ENCODE peak calls at places on chromosome 16, in ten cellular contexts. P, O, W, D, F, Y, S, C, R and H are unnamed samples.

GRCh38 chr16:69476920-69477418 is 52.5 kb downstream of the CYB5B start:
- DNase-seq in Y (peak; percentile 74), F (no peak), D (no peak), O (no peak), C (no peak), P (no peak), R (no peak), S (no peak), W (no peak), H (no peak)

GRCh38 chr16:88049020-88049419 is 97.8 kb downstream of the BANP start:
- DNase-seq in S (no peak), D (no peak), O (no peak), Y (no peak), C (no peak), F (no peak), P (no peak), R (no peak), W (no peak), H (no peak)

GRCh38 chr16:50309156-50309526 is 42.8 kb downstream of the ADCY7 start:
- DNase-seq in Y (no peak), C (no peak), R (no peak), D (no peak), F (no peak), S (no peak), W (no peak), O (no peak), P (no peak), H (no peak)

GRCh38 chr16:55242667-55243066 is 81.3 kb upstream of the IRX6 start:
- DNase-seq in R (no peak), S (no peak), D (no peak), P (no peak), C (no peak), Y (no peak), O (no peak), F (no peak), W (no peak), H (peak; percentile 38)

GRCh38 chr16:17803625-17804410 is 333.1 kb upstream of the XYLT1 start:
- DNase-seq in P (no peak), O (no peak), R (no peak), D (no peak), S (no peak), W (no peak), C (no peak), Y (peak; percentile 15), F (no peak), H (no peak)

GRCh38 chr16:47858333-47859067 is 297.3 kb downstream of the ABCC12 start:
- DNase-seq in R (no peak), S (no peak), D (no peak), O (no peak), F (no peak), W (no peak), Y (no peak), P (peak; percentile 70), C (no peak), H (no peak)

GRCh38 chr16:55120408-55120807 is 189.7 kb downstream of the IRX5 start:
- DNase-seq in S (no peak), Y (no peak), W (peak; percentile 47), O (no peak), C (no peak), P (peak; percentile 29), F (no peak), R (no peak), D (no peak), H (peak; percentile 27)

GRCh38 chr16:65297453-65297852 is 175.6 kb upstream of the CDH11 start:
- DNase-seq in D (no peak), W (no peak), Y (no peak), R (no peak), P (no peak), C (no peak), S (no peak), O (no peak), F (no peak), H (no peak)

GRCh38 chr16:81036751-81037350 is 1.2 kb downstream of the ATMIN start:
- DNase-seq in Y (peak; percentile 42), D (no peak), S (no peak), O (peak; percentile 11), P (no peak), F (no peak), R (peak; percentile 7), W (no peak), C (no peak), H (no peak)

GRCh38 chr16:23567602-23568001 is 10.1 kb downstream of the UBFD1 start:
- DNase-seq in D (no peak), R (no peak), C (no peak), F (no peak), O (no peak), P (no peak), Y (no peak), W (no peak), S (no peak), H (no peak)

GRCh38 chr16:3528406-3528805 is 27.6 kb downstream of the CLUAP1 start:
- DNase-seq in W (no peak), S (no peak), F (no peak), Y (no peak), R (no peak), O (peak; percentile 24), C (no peak), D (no peak), P (no peak), H (no peak)

GRCh38 chr16:89343501-89344291 is 126.2 kb downstream of the ZNF778 start:
- DNase-seq in O (no peak), W (no peak), P (no peak), R (no peak), D (no peak), Y (no peak), F (no peak), C (no peak), S (no peak), H (no peak)

GRCh38 chr16:17836868-17837602 is 366.3 kb upstream of the XYLT1 start:
- DNase-seq in D (no peak), O (no peak), Y (peak; percentile 87), C (no peak), F (no peak), S (peak; percentile 71), R (no peak), P (no peak), W (no peak), H (peak; percentile 95)

GRCh38 chr16:70418274-70418992 is 20.5 kb downstream of the ST3GAL2 start:
- DNase-seq in Y (no peak), C (no peak), D (no peak), W (peak; percentile 45), P (no peak), R (no peak), O (peak; percentile 43), S (no peak), F (no peak), H (no peak)

GRCh38 chr16:70777973-70778406 is 23.0 kb downstream of the VAC14 start:
- DNase-seq in S (no peak), C (no peak), P (no peak), Y (peak; percentile 48), R (no peak), O (no peak), W (no peak), D (no peak), F (no peak), H (no peak)

GRCh38 chr16:64629622-64630021 is 492.2 kb downstream of the CDH11 start:
- DNase-seq in C (no peak), R (no peak), S (no peak), O (no peak), D (no peak), W (no peak), Y (peak; percentile 63), P (no peak), F (no peak), H (no peak)

GRCh38 chr16:65884018-65884417 is 482.5 kb upstream of the CDH5 start:
- DNase-seq in O (no peak), S (no peak), R (no peak), F (no peak), C (no peak), P (no peak), D (no peak), Y (no peak), W (no peak), H (no peak)

GRCh38 chr16:3349175-3349574 is 6.5 kb upstream of the OR2C1 start:
- DNase-seq in P (no peak), D (no peak), O (no peak), C (no peak), W (peak; percentile 16), F (no peak), Y (no peak), S (no peak), R (no peak), H (no peak)

GRCh38 chr16:66471264-66471663 is 44.2 kb downstream of the BEAN1 start:
- DNase-seq in Y (no peak), O (no peak), W (no peak), S (no peak), D (no peak), P (no peak), R (no peak), F (no peak), C (peak; percentile 2), H (no peak)

GRCh38 chr16:21574372-21574771 is 25.0 kb upstream of the METTL9 start:
- DNase-seq in Y (no peak), D (no peak), W (no peak), F (no peak), O (no peak), S (no peak), C (peak; percentile 19), R (no peak), P (no peak), H (no peak)

GRCh38 chr16:55502801-55503366 is 6.0 kb upstream of the LPCAT2 start:
- DNase-seq in P (peak; percentile 98), F (peak; percentile 98), R (no peak), D (no peak), O (no peak), C (peak; percentile 97), W (peak; percentile 78), S (no peak), Y (peak; percentile 93), H (peak; percentile 49)

GRCh38 chr16:80046848-80047247 is 446.3 kb upstream of the MAF start:
- DNase-seq in S (no peak), P (no peak), D (no peak), O (no peak), Y (no peak), F (no peak), C (no peak), R (no peak), W (no peak), H (no peak)

GRCh38 chr16:55754056-55754455 is 78.8 kb downstream of the CES1 start:
- DNase-seq in Y (no peak), S (no peak), W (no peak), C (no peak), R (no peak), P (no peak), F (no peak), O (no peak), D (no peak), H (no peak)

GRCh38 chr16:9419161-9419560 is 327.7 kb downstream of the HAPSTR1 start:
- DNase-seq in S (no peak), Y (no peak), D (no peak), W (no peak), R (no peak), O (no peak), C (no peak), P (no peak), F (no peak), H (no peak)

GRCh38 chr16:53991181-53992056 is 287.5 kb downstream of the FTO start:
- DNase-seq in F (no peak), S (no peak), C (peak; percentile 29), P (peak; percentile 70), Y (no peak), D (no peak), W (no peak), O (no peak), R (no peak), H (peak; percentile 12)

GRCh38 chr16:89695086-89695874 is 6.2 kb downstream of the SPATA2L start:
- DNase-seq in O (peak; percentile 4), S (no peak), C (no peak), R (no peak), W (no peak), F (no peak), D (no peak), P (no peak), Y (no peak), H (no peak)

GRCh38 chr16:59611556-59611955 is 877.4 kb upstream of the GOT2 start:
- DNase-seq in Y (no peak), F (no peak), C (no peak), W (no peak), R (no peak), S (no peak), O (no peak), D (no peak), P (no peak), H (no peak)

GRCh38 chr16:88681709-88682451 is 4.4 kb downstream of the SNAI3 start:
- DNase-seq in C (peak; percentile 69), P (no peak), S (no peak), Y (no peak), F (peak; percentile 84), O (peak; percentile 91), D (peak; percentile 61), R (peak; percentile 80), W (no peak), H (no peak)